ENCODE peak calls at places on chromosomes 6 and 20, in ten cellular contexts. F is fibroblast of mammary gland; A is AG10803; T is naive thymus-derived CD8-positive, alpha-beta T cell; O is transverse colon; H is testis; M is HEK293T; D is neuronal stem cell; K is tibial artery; I is fibroblast of pulmonary artery. E is an unnamed sample.

GRCh38 chr20:58852559-58853271 is at the start of gene GNAS:
- DNase-seq in O (peak), I (peak), M (no peak), F (peak), K (no peak), H (peak), D (peak), T (no peak), A (peak), E (peak)

GRCh38 chr6:137309078-137309762 is 90.0 kb upstream of the IFNGR1 start:
- DNase-seq in H (peak), D (no peak), T (no peak), M (peak), F (peak), A (peak), K (peak), O (peak), I (peak), E (peak)

GRCh38 chr20:51570755-51571469 is 28.4 kb upstream of the NFATC2 start:
- DNase-seq in F (peak), I (no peak), K (peak), M (no peak), D (no peak), H (peak), A (peak), O (peak), T (no peak), E (no peak)

GRCh38 chr6:15952231-15953151 is 176.4 kb upstream of the MYLIP start:
- DNase-seq in O (no peak), T (no peak), M (no peak), H (no peak), I (no peak), D (no peak), K (no peak), F (no peak), A (no peak), E (no peak)

GRCh38 chr6:21824431-21825180 is 231.1 kb downstream of the SOX4 start:
- DNase-seq in A (no peak), T (no peak), M (no peak), O (no peak), I (no peak), F (no peak), D (no peak), K (no peak), H (no peak), E (no peak)

GRCh38 chr6:106528521-106528920 is 100.8 kb downstream of the RTN4IP1 start:
- DNase-seq in D (no peak), H (no peak), I (no peak), M (no peak), K (no peak), O (no peak), T (no peak), F (no peak), A (no peak), E (no peak)

GRCh38 chr6:93419304-93420162 is at the start of gene EPHA7:
- DNase-seq in T (no peak), F (peak), I (peak), M (peak), H (peak), D (peak), A (peak), O (peak), K (peak), E (peak)

GRCh38 chr6:136547336-136547735 is 2.9 kb downstream of the MAP7 start:
- DNase-seq in D (no peak), F (peak), T (no peak), O (no peak), M (peak), A (peak), I (peak), H (no peak), K (no peak), E (no peak)

GRCh38 chr6:82080767-82081166 is 166.8 kb downstream of the IBTK start:
- DNase-seq in K (no peak), H (no peak), O (no peak), T (no peak), I (no peak), F (no peak), M (no peak), A (peak), D (no peak), E (no peak)

GRCh38 chr20:24981282-24981681 is 11.3 kb downstream of the APMAP start:
- DNase-seq in T (no peak), A (no peak), I (no peak), H (no peak), K (no peak), O (no peak), D (no peak), F (no peak), M (no peak), E (no peak)

GRCh38 chr6:36875250-36875633 is 639 bp upstream of the PPIL1 start:
- DNase-seq in K (no peak), T (no peak), D (no peak), F (no peak), I (no peak), O (no peak), H (no peak), M (no peak), A (no peak), E (no peak)

GRCh38 chr20:12847862-12848261 is 160.9 kb upstream of the SPTLC3 start:
- DNase-seq in D (no peak), H (no peak), I (peak), A (peak), O (no peak), T (no peak), K (no peak), F (peak), M (no peak), E (no peak)

E was measured in Calu3.